ENCODE peak calls at places on chromosomes 12 and 14, in ten cellular contexts. U is RPMI7951; Q is thoracic aorta; J is NAMALWA; A is NCI-H1105; D is GM20000; M is cardiac muscle cell; E is activated T-helper 1 cell treated with anti-CD3 and anti-CD28 coated beads, Interleukin-12 subunit alpha, Interleukin-12 subunit beta, Interleukin-2, Interleukin-4 antibody, amounts not matched to agents 30 ng/mL and 10 ng/mL and 1 ng/mL, durations not matched to agents 14 hours and 24 hours and 36 hours; C is T follicular helper cell; V is CD4-positive, alpha-beta T cell. G is an unnamed sample.

GRCh38 chr12:52824741-52825410 is 9.2 kb downstream of the KRT79 start:
- DNase-seq in U (no peak), Q (no peak), J (no peak), A (no peak), D (no peak), M (no peak), E (no peak), C (no peak), V (no peak), G (no peak)

GRCh38 chr12:98803468-98804209 is 158.5 kb downstream of the APAF1 start:
- DNase-seq in U (peak), Q (no peak), J (no peak), A (no peak), D (no peak), M (no peak), E (no peak), C (no peak), V (no peak), G (no peak)

GRCh38 chr12:100493371-100494012 is 19.8 kb downstream of the NR1H4 start:
- DNase-seq in U (no peak), Q (no peak), J (no peak), A (no peak), D (no peak), M (no peak), E (no peak), C (no peak), V (no peak), G (no peak)

GRCh38 chr14:100552524-100553125 is 34.6 kb downstream of the BEGAIN start:
- DNase-seq in U (no peak), Q (no peak), J (peak), A (no peak), D (no peak), M (no peak), E (no peak), C (no peak), V (no peak), G (no peak)

GRCh38 chr12:11949738-11950403 is 120.9 kb upstream of the BCL2L14 start:
- DNase-seq in U (no peak), Q (no peak), J (no peak), A (peak), D (no peak), M (no peak), E (no peak), C (no peak), V (no peak), G (no peak)

GRCh38 chr12:122726056-122726558 is 4.5 kb downstream of the HCAR1 start:
- DNase-seq in U (peak), Q (no peak), J (no peak), A (no peak), D (no peak), M (no peak), E (peak), C (no peak), V (no peak), G (no peak)

GRCh38 chr12:57434517-57435223 is at the start of gene INHBC:
- DNase-seq in U (no peak), Q (no peak), J (no peak), A (no peak), D (no peak), M (no peak), E (no peak), C (no peak), V (no peak), G (no peak)

GRCh38 chr14:44896275-44897040 is 65.3 kb downstream of the KLHL28 start:
- DNase-seq in U (peak), Q (no peak), J (no peak), A (no peak), D (no peak), M (no peak), E (no peak), C (no peak), V (no peak), G (no peak)

GRCh38 chr12:1812650-1813302 is 7.6 kb upstream of the LRTM2 start:
- DNase-seq in U (peak), Q (no peak), J (no peak), A (no peak), D (no peak), M (peak), E (no peak), C (no peak), V (no peak), G (no peak)

GRCh38 chr12:3332190-3332589 is 158.8 kb upstream of the PRMT8 start:
- DNase-seq in U (peak), Q (no peak), J (no peak), A (no peak), D (no peak), M (peak), E (no peak), C (no peak), V (no peak), G (no peak)

GRCh38 chr14:103408491-103409155 is 23.4 kb downstream of the MARK3 start:
- DNase-seq in U (no peak), Q (no peak), J (no peak), A (no peak), D (no peak), M (peak), E (no peak), C (no peak), V (no peak), G (no peak)

GRCh38 chr12:123645851-123646250 is 12.2 kb downstream of the GTF2H3 start:
- DNase-seq in U (no peak), Q (no peak), J (no peak), A (no peak), D (no peak), M (no peak), E (no peak), C (no peak), V (no peak), G (no peak)

GRCh38 chr14:102498005-102498677 is 11.4 kb downstream of the ANKRD9 start:
- DNase-seq in U (no peak), Q (no peak), J (no peak), A (no peak), D (no peak), M (no peak), E (no peak), C (no peak), V (no peak), G (no peak)

GRCh38 chr12:48696626-48697025 is 14.6 kb upstream of the KANSL2 start:
- DNase-seq in U (no peak), Q (no peak), J (no peak), A (no peak), D (no peak), M (no peak), E (no peak), C (no peak), V (no peak), G (no peak)

GRCh38 chr12:55019784-55020183 is at the start of gene NEUROD4:
- DNase-seq in U (peak), Q (no peak), J (no peak), A (no peak), D (peak), M (peak), E (no peak), C (no peak), V (no peak), G (no peak)